ENCODE peak calls at places on chromosomes 12 and 14, in five cellular contexts. G is CD8-positive, alpha-beta memory T cell; R is heart left ventricle; Z is stomach; L is K562. I is an unnamed sample.

GRCh38 chr14:91113829-91114078 is at the start of gene DGLUCY:
- DNase-seq in G (no peak), R (peak; percentile 91), Z (peak; percentile 80), L (peak; percentile 78), I (no peak)

GRCh38 chr12:111337371-111337770 is 31.5 kb downstream of the PHETA1 start:
- DNase-seq in G (no peak), R (no peak), Z (no peak), L (no peak), I (no peak)

GRCh38 chr12:105775351-105775750 is 363.4 kb downstream of the NUAK1 start:
- DNase-seq in G (no peak), R (no peak), Z (no peak), L (peak; percentile 1), I (no peak)

GRCh38 chr12:96053476-96054261 is 18.3 kb upstream of the LTA4H start:
- DNase-seq in G (no peak), R (no peak), Z (no peak), L (no peak), I (no peak)

GRCh38 chr12:13328535-13328934 is 132.0 kb downstream of the EMP1 start:
- DNase-seq in G (no peak), R (no peak), Z (no peak), L (no peak), I (no peak)

GRCh38 chr14:86203843-86204242 is 673.9 kb downstream of the FLRT2 start:
- DNase-seq in G (no peak), R (no peak), Z (no peak), L (no peak), I (no peak)

GRCh38 chr12:12673296-12673695 is 22.7 kb downstream of the GPR19 start:
- DNase-seq in G (no peak), R (no peak), Z (no peak), L (no peak), I (no peak)

GRCh38 chr12:26987634-26988424 is 26.4 kb downstream of the TM7SF3 start:
- DNase-seq in G (no peak), R (no peak), Z (no peak), L (peak; percentile 27), I (no peak)

GRCh38 chr14:91870001-91870400 is 2.7 kb upstream of the TC2N start:
- DNase-seq in G (peak; percentile 83), R (no peak), Z (no peak), L (no peak), I (no peak)

GRCh38 chr12:68276400-68276930 is 23.1 kb upstream of the IL22 start:
- DNase-seq in G (no peak), R (no peak), Z (no peak), L (no peak), I (no peak)

GRCh38 chr14:77092676-77093075 is 5.4 kb upstream of the CIPC start:
- DNase-seq in G (no peak), R (no peak), Z (no peak), L (no peak), I (no peak)

GRCh38 chr12:75641031-75641780 is 129.8 kb upstream of the KRR1 start:
- DNase-seq in G (peak; percentile 19), R (no peak), Z (no peak), L (peak; percentile 73), I (no peak)

GRCh38 chr14:68936476-68936875 is 42.6 kb downstream of the ACTN1 start:
- DNase-seq in G (no peak), R (peak; percentile 26), Z (no peak), L (no peak), I (no peak)

GRCh38 chr14:30034049-30034635 is 106.5 kb upstream of the PRKD1 start:
- DNase-seq in G (no peak), R (no peak), Z (no peak), L (no peak), I (no peak)

GRCh38 chr14:53331247-53331646 is 178.1 kb upstream of the DDHD1 start:
- DNase-seq in G (no peak), R (no peak), Z (no peak), L (no peak), I (no peak)

GRCh38 chr12:11553871-11554533 is 95.5 kb upstream of the ETV6 start:
- DNase-seq in G (peak; percentile 32), R (no peak), Z (peak; percentile 51), L (peak; percentile 54), I (peak; percentile 21)

GRCh38 chr14:74871819-74872218 is 4.1 kb downstream of the PROX2 start:
- DNase-seq in G (no peak), R (no peak), Z (no peak), L (no peak), I (no peak)

GRCh38 chr14:22848391-22849164 is 12.2 kb downstream of the MMP14 start:
- DNase-seq in G (no peak), R (peak; percentile 74), Z (peak; percentile 44), L (no peak), I (no peak)

GRCh38 chr12:75889214-75889613 is 142.4 kb downstream of the PHLDA1 start:
- DNase-seq in G (no peak), R (no peak), Z (no peak), L (no peak), I (no peak)

GRCh38 chr12:3117628-3118027 is 40.4 kb downstream of the TSPAN9 start:
- DNase-seq in G (no peak), R (peak; percentile 20), Z (no peak), L (no peak), I (no peak)

GRCh38 chr14:82075566-82075965 is 541.9 kb upstream of the SEL1L start:
- DNase-seq in G (no peak), R (peak; percentile 23), Z (peak; percentile 27), L (peak; percentile 11), I (no peak)

GRCh38 chr12:126926023-126926600 is 1340.9 kb upstream of the TMEM132C start:
- DNase-seq in G (no peak), R (no peak), Z (no peak), L (peak; percentile 39), I (no peak)

GRCh38 chr14:70023871-70024270 is 144.7 kb downstream of the SMOC1 start:
- DNase-seq in G (no peak), R (no peak), Z (no peak), L (no peak), I (no peak)

GRCh38 chr14:63986789-63987533 is 134.2 kb downstream of the SYNE2 start:
- DNase-seq in G (no peak), R (no peak), Z (no peak), L (no peak), I (no peak)

GRCh38 chr12:26726956-26727355 is 106.0 kb downstream of the ITPR2 start:
- DNase-seq in G (no peak), R (no peak), Z (no peak), L (no peak), I (no peak)

GRCh38 chr12:109609256-109609821 is 35.7 kb downstream of the MVK start:
- DNase-seq in G (no peak), R (no peak), Z (no peak), L (peak; percentile 7), I (no peak)

GRCh38 chr14:99514552-99515300 is 33.5 kb downstream of the CCNK start:
- DNase-seq in G (no peak), R (peak; percentile 27), Z (no peak), L (no peak), I (no peak)

GRCh38 chr12:19780460-19780859 is 341.2 kb downstream of the AEBP2 start:
- DNase-seq in G (no peak), R (peak; percentile 31), Z (no peak), L (no peak), I (no peak)

DNA sequence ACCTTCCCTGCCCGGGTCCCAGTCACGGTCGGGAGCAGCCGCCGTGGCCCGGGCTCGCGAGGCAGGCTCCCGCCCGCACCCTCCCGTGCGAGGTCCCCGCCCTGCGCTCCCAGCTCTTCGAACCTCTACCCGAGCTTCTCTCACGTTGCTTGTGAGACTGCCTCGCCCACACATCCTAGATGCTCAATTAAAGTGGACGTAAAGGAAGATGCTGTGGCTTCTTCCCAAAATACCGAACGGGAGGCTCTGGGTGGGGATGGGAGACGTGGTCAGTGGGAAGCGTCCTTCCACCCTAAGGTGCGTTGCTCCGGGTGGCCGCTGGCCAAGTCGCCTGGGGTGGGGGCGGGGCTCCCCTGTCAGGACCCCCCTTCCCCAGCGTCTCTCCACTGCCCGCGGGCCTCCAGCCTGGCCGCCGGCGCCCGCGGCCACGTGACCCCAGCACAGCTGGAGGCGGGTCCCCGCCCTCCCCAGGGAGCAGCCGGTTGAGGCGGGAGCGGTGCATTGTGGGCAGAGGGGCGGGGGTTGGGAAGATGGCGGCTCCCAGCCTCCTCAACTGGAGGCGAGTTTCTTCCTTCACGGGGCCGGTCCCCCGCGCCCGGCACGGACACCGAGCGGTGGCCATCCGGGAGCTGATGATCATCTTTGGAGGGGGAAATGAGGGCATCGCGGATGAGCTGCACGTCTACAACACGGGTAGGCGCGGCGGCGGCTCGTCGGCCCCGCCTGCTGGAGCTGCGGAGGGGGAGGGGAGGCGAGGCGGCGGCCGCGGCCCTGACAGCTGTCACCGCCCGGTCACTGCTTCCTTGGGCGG is at the start of gene HCFC2:
- DNase-seq in G (peak; percentile 83), R (peak; percentile 95), Z (peak; percentile 91), L (peak; percentile 92), I (peak; percentile 91)
- H3K27ac ChIP-seq in G (peak within 1 kb of the TSS; percentile 84), R (peak within 1 kb of the TSS; percentile 88), Z (peak within 1 kb of the TSS; percentile 89), L (peak within 1 kb of the TSS; percentile 67), I (peak within 1 kb of the TSS; percentile 85)

GRCh38 chr12:122021193-122021821 is 377 bp upstream of the BCL7A start:
- DNase-seq in G (no peak), R (no peak), Z (no peak), L (peak; percentile 37), I (no peak)

GRCh38 chr12:122024132-122024785 is 2.6 kb downstream of the BCL7A start:
- DNase-seq in G (no peak), R (no peak), Z (no peak), L (peak; percentile 58), I (no peak)

GRCh38 chr12:122021822-122022392 is at the start of gene BCL7A:
- DNase-seq in G (peak; percentile 42), R (peak; percentile 73), Z (peak; percentile 70), L (peak; percentile 77), I (no peak)

GRCh38 chr12:122022393-122023338 is 982 bp downstream of the BCL7A start:
- DNase-seq in G (no peak), R (no peak), Z (peak; percentile 31), L (peak; percentile 55), I (no peak)

DNA sequence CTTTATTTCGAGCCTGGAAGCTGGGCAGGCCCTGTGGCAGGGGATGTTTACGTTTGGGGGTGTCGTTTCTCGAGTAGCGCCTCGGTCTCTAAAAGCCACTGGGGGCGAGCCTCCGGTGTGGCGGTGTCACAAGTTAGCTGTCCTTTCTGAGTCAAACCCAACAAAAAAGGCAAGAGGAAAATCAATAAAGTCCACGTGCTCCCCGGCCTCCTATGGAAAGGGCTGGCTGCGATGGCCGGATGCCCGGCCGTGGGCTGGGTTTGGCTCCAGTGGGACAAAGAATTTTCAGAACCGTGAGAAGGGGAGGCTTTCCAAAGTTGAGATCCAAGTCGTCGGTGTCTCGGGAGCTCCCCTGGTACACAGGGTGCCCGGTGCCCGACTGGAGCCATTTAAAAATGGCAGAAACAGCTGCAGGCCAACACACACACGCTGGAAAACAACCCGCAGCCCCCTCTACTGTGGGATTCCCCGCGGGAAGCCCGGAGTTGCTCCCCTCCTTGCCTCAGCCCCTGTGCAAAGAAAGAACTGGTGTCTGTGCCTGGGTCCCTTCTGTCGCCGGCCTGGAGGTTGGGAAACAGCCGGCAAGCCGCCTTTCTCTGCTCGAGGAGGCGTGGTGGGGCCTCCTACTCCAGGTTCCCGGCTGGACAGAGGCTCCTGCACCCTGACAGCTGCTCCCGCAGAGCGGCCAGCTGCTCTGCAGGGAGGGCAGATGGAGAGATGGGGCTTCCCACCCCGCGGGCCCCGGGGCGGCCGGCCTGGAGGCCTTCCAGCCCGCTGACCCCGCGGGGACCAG is 1.9 kb downstream of the BCL7A start:
- DNase-seq in G (no peak), R (peak; percentile 54), Z (peak; percentile 70), L (peak; percentile 69), I (peak; percentile 79)
- H3K27ac ChIP-seq in G (peak overlapping the region; percentile 31), R (peak overlapping the region; percentile 72), Z (peak overlapping the region; percentile 60), L (peak overlapping the region; percentile 93), I (peak overlapping the region; percentile 69)

GRCh38 chr12:43337571-43338497 is 214.2 kb downstream of the ADAMTS20 start:
- DNase-seq in G (no peak), R (no peak), Z (no peak), L (no peak), I (no peak)
- H3K27ac ChIP-seq in G (no peak overlapping the region), R (no peak overlapping the region), Z (no peak overlapping the region), L (no peak overlapping the region), I (no peak overlapping the region)

GRCh38 chr12:52656616-52657015 is 4.6 kb upstream of the KRT2 start:
- DNase-seq in G (no peak), R (no peak), Z (no peak), L (no peak), I (no peak)
- H3K27ac ChIP-seq in G (no peak overlapping the region), R (no peak overlapping the region), Z (no peak overlapping the region), L (no peak overlapping the region), I (no peak overlapping the region)

I was measured in substantia nigra.